ENCODE peak calls at places on chromosomes 16 and 17, in ten cellular contexts. G is HCT116; Z is fibroblast of pulmonary artery; I is sigmoid colon; Q is astrocyte of the spinal cord; F is kidney epithelial cell; X is heart left ventricle; L is CD8-positive, alpha-beta T cell; M is left ventricle myocardium inferior; D is AG09309. T is an unnamed sample.

GRCh38 chr16:57621521-57622268 is 6.7 kb upstream of the ADGRG1 start:
- DNase-seq in G (no peak), L (no peak), I (peak), M (no peak), F (no peak), X (peak), Z (no peak), D (no peak), Q (no peak), T (no peak)

GRCh38 chr16:73054131-73054496 is 6.2 kb upstream of the ZFHX3 start:
- DNase-seq in G (no peak), I (peak), D (no peak), F (no peak), M (no peak), X (no peak), Q (no peak), Z (no peak), L (no peak), T (no peak)

GRCh38 chr17:79844869-79845600 is 5.8 kb upstream of the CBX4 start:
- DNase-seq in I (peak), X (peak), G (no peak), M (peak), L (no peak), Q (no peak), F (no peak), D (no peak), Z (no peak), T (peak)

GRCh38 chr16:79089735-79090284 is 510.7 kb downstream of the MAF start:
- DNase-seq in F (no peak), I (no peak), G (no peak), D (no peak), M (no peak), Z (no peak), Q (no peak), L (peak), X (peak), T (no peak)

GRCh38 chr17:74715144-74715543 is 2.4 kb upstream of the CD300LF start:
- DNase-seq in M (no peak), Z (no peak), Q (no peak), I (no peak), X (no peak), G (no peak), D (no peak), L (no peak), F (no peak), T (no peak)

GRCh38 chr16:31200821-31201510 is 1.6 kb downstream of the PYCARD start:
- DNase-seq in G (no peak), Q (no peak), Z (no peak), F (no peak), D (no peak), M (no peak), X (no peak), I (no peak), L (peak), T (no peak)

GRCh38 chr17:72134560-72135399 is 14.0 kb downstream of the SOX9 start:
- DNase-seq in I (no peak), L (no peak), F (no peak), X (no peak), D (peak), G (no peak), M (no peak), Q (peak), Z (peak), T (no peak)

GRCh38 chr16:67968440-67969285 is at the start of gene SLC12A4:
- DNase-seq in Z (peak), F (no peak), D (no peak), M (peak), L (peak), Q (peak), X (peak), I (peak), G (peak), T (peak)

GRCh38 chr16:88936008-88936912 is 40.7 kb downstream of the CBFA2T3 start:
- DNase-seq in Q (no peak), G (no peak), M (peak), X (peak), Z (no peak), D (no peak), I (peak), F (no peak), L (no peak), T (no peak)

GRCh38 chr16:16120044-16120381 is 103.3 kb downstream of the ABCC6 start:
- DNase-seq in D (no peak), X (no peak), L (no peak), M (no peak), Q (no peak), I (no peak), Z (no peak), G (no peak), F (no peak), T (no peak)

GRCh38 chr16:81823111-81823510 is 44.0 kb downstream of the PLCG2 start:
- DNase-seq in Q (no peak), X (peak), G (no peak), L (no peak), F (no peak), Z (no peak), D (no peak), M (peak), I (no peak), T (no peak)

GRCh38 chr17:77420804-77421634 is 280.2 kb downstream of the SEC14L1 start:
- DNase-seq in Z (peak), F (peak), Q (peak), G (no peak), M (no peak), X (peak), I (peak), L (peak), D (no peak), T (peak)

GRCh38 chr17:27600471-27600870 is 30.5 kb upstream of the LGALS9 start:
- DNase-seq in F (no peak), X (no peak), L (no peak), D (peak), G (no peak), Z (no peak), M (no peak), I (no peak), Q (peak), T (no peak)

GRCh38 chr16:68802190-68802589 is 41.1 kb upstream of the TANGO6 start:
- DNase-seq in I (no peak), M (no peak), Q (peak), F (no peak), L (no peak), D (peak), X (no peak), Z (peak), G (no peak), T (no peak)

GRCh38 chr17:79955167-79955549 is 80.5 kb downstream of the TBC1D16 start:
- DNase-seq in Q (no peak), I (no peak), L (no peak), F (no peak), M (peak), Z (no peak), G (no peak), D (no peak), X (no peak), T (no peak)

GRCh38 chr17:48001187-48001586 is 30.3 kb downstream of the CDK5RAP3 start:
- DNase-seq in I (no peak), Q (no peak), X (no peak), F (no peak), L (no peak), M (no peak), D (no peak), Z (no peak), G (no peak), T (no peak)

GRCh38 chr16:72099377-72099818 is 5.8 kb downstream of the DHX38 start:
- DNase-seq in M (no peak), Z (peak), D (no peak), L (no peak), F (no peak), Q (peak), X (no peak), I (no peak), G (peak), T (peak)

GRCh38 chr16:1491327-1491726 is 1.8 kb upstream of the TELO2 start:
- DNase-seq in D (no peak), F (no peak), Z (no peak), Q (no peak), L (no peak), G (no peak), I (no peak), X (no peak), M (no peak), T (no peak)
- TF ChIP-seq CTCF in D (no peak), F (no peak), Z (no peak), Q (no peak), L (no peak), G (no peak), I (no peak), X (no peak), M (no peak), T (no peak)

GRCh38 chr17:8056976-8057625 is 18.2 kb downstream of the ALOX15B start:
- DNase-seq in X (no peak), F (no peak), L (no peak), D (no peak), M (no peak), I (peak), Q (no peak), G (no peak), Z (no peak), T (no peak)

GRCh38 chr17:8059131-8059530 is 20.3 kb downstream of the ALOX15B start:
- DNase-seq in G (no peak), D (no peak), M (no peak), Z (no peak), F (no peak), I (peak), X (no peak), Q (no peak), L (no peak), T (no peak)

GRCh38 chr17:8056232-8056975 is 17.5 kb downstream of the ALOX15B start:
- DNase-seq in G (no peak), M (no peak), L (peak), Z (peak), D (peak), I (peak), F (peak), Q (peak), X (no peak), T (no peak)

GRCh38 chr17:8055851-8056231 is 17.0 kb downstream of the ALOX15B start:
- DNase-seq in Q (no peak), L (no peak), M (no peak), D (no peak), X (no peak), G (no peak), Z (no peak), F (no peak), I (peak), T (no peak)

GRCh38 chr17:8057691-8058114 is 18.8 kb downstream of the ALOX15B start:
- DNase-seq in G (peak), M (no peak), L (peak), Z (peak), Q (peak), D (peak), I (peak), X (no peak), F (no peak), T (peak)
- TF ChIP-seq CTCF in G (peak), M (peak), L (peak), Z (peak), Q (peak), D (peak), I (peak), X (peak), F (peak), T (peak)

DNA sequence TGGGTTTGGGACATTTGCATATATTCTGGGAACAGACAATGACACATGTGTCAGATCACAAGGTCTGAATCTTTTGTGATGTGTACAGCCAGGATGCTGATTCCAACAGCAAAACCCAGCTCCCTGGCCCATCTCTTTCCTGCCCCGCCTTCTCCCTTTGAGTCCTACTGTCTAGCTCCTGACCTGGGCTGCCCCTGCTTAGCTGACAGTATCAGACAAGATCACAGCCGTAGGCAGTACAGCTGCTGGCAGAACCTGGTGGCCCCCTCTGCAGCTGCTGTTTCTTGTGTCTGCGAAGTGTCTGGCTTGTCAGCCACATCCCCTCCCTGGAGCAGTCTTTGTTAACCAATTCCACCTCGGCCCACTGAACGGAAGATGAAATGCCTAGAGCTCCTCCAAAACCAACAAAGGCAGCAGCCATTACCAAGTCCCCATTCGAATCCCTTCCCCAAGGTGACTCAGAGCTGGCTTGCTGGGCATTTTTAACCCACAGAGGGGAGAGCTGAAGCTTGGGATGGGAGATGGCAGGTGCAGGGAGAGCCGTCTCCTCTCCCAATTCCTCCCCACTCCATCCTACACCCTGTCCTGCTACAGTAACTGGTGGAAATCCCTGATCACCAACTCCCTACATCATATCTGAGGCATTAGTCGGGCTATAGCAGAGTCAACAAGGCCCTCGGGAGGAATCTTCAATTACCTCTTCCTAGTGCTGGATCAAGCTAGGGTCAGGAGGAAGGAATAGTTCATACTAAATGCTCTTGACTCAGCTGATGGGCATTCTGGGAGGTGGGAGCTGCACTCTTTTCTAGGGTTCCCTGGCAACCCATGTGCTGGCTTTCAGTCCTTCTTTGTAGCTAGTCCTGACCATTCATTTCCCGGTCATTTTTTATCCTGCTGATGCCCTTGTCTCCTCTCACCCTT is 5.8 kb downstream of the PIPOX start:
- DNase-seq in D (no peak), M (no peak), G (no peak), I (no peak), L (no peak), Q (peak), X (no peak), Z (no peak), F (no peak), T (no peak)
- TF ChIP-seq CTCF in D (no peak), M (no peak), G (no peak), I (no peak), L (no peak), Q (no peak), X (no peak), Z (no peak), F (no peak), T (no peak)

DNA sequence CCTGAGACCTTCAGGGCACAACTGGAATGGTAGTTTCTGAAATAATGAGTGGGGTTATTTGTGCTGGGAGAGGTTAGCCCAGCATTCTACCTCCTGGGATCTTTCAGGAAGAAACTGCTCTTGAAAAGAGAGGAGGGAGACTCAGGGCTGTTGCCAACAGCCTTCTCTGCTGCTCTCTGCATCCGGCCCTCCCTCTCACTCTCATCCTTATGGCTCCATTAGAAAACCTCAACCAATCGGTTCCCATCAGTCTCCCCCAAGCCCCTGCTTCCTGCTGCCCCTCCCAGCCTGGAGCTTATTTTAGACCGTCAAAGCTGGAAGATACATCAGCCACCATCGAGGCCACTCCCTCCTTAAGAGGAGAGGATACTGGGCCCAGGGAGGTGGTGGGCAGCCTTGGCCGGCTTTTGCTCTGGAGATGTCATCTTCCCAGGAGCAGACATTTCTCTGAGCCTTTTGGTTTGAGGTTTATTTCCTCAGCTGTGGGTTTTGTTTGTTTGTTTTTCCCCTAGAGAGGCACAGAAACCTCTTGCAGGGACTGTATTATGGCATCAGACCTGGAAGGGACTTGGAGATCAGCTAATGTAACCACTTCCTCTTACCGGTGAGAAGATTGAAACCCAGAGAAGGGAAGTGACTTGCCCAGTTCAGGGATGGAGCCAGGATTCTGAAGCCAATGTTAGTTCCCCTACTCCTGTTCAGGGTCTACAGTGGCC is 2.7 kb downstream of the MPRIP start:
- DNase-seq in Q (peak), I (peak), M (no peak), D (peak), L (no peak), G (no peak), F (no peak), Z (peak), X (peak), T (peak)
- TF ChIP-seq CTCF in Q (no peak), I (no peak), M (no peak), D (no peak), L (no peak), G (no peak), F (no peak), Z (no peak), X (no peak), T (no peak)

T was measured in D721Med.